ENCODE peak calls at places on chromosomes 5 and 9, in six cellular contexts. One of them, this sample, is unnamed.

GRCh38 chr5:5025774-5026406 is 114.2 kb upstream of the ADAMTS16 start:
- DNase-seq in brain microvascular endothelial cell: no peak
- DNase-seq in glutamatergic neuron: no peak
- DNase-seq in hepatocyte: no peak
- DNase-seq in Peyer's patch: no peak
- DNase-seq in fibroblast of lung: no peak
- DNase-seq in this sample: no peak

GRCh38 chr9:114390952-114391351 is 3.2 kb upstream of the AKNA start:
- DNase-seq in fibroblast of lung: no peak
- DNase-seq in brain microvascular endothelial cell: no peak
- DNase-seq in glutamatergic neuron: no peak
- DNase-seq in Peyer's patch: no peak
- DNase-seq in hepatocyte: no peak
- DNase-seq in this sample: no peak

GRCh38 chr9:118418887-118419620 is 714.9 kb downstream of the TLR4 start:
- DNase-seq in fibroblast of lung: no peak
- DNase-seq in brain microvascular endothelial cell: no peak
- DNase-seq in Peyer's patch: peak
- DNase-seq in glutamatergic neuron: no peak
- DNase-seq in hepatocyte: peak
- DNase-seq in this sample: no peak

GRCh38 chr5:21802869-21803490 is 1050.2 kb downstream of the CDH12 start:
- DNase-seq in glutamatergic neuron: no peak
- DNase-seq in fibroblast of lung: peak
- DNase-seq in Peyer's patch: no peak
- DNase-seq in hepatocyte: peak
- DNase-seq in brain microvascular endothelial cell: no peak
- DNase-seq in this sample: no peak

GRCh38 chr5:143559586-143559985 is 156.1 kb upstream of the NR3C1 start:
- DNase-seq in fibroblast of lung: no peak
- DNase-seq in hepatocyte: no peak
- DNase-seq in glutamatergic neuron: no peak
- DNase-seq in brain microvascular endothelial cell: no peak
- DNase-seq in Peyer's patch: no peak
- DNase-seq in this sample: no peak

GRCh38 chr9:36793277-36793676 is 220.6 kb downstream of the MELK start:
- DNase-seq in brain microvascular endothelial cell: no peak
- DNase-seq in fibroblast of lung: no peak
- DNase-seq in glutamatergic neuron: peak
- DNase-seq in Peyer's patch: no peak
- DNase-seq in hepatocyte: no peak
- DNase-seq in this sample: no peak

GRCh38 chr5:155027993-155028629 is 14.6 kb downstream of the KIF4B start:
- DNase-seq in brain microvascular endothelial cell: no peak
- DNase-seq in glutamatergic neuron: no peak
- DNase-seq in Peyer's patch: no peak
- DNase-seq in hepatocyte: no peak
- DNase-seq in fibroblast of lung: no peak
- DNase-seq in this sample: no peak

GRCh38 chr9:557601-558201 is 283.8 kb upstream of the DMRT1 start:
- DNase-seq in glutamatergic neuron: no peak
- DNase-seq in Peyer's patch: no peak
- DNase-seq in hepatocyte: no peak
- DNase-seq in brain microvascular endothelial cell: no peak
- DNase-seq in fibroblast of lung: no peak
- DNase-seq in this sample: no peak

GRCh38 chr9:16385590-16386578 is 484.6 kb downstream of the BNC2 start:
- DNase-seq in brain microvascular endothelial cell: no peak
- DNase-seq in glutamatergic neuron: no peak
- DNase-seq in Peyer's patch: no peak
- DNase-seq in fibroblast of lung: peak
- DNase-seq in hepatocyte: no peak
- DNase-seq in this sample: no peak

GRCh38 chr5:130333089-130333488 is 428.8 kb downstream of the CHSY3 start:
- DNase-seq in brain microvascular endothelial cell: peak
- DNase-seq in glutamatergic neuron: no peak
- DNase-seq in hepatocyte: no peak
- DNase-seq in fibroblast of lung: peak
- DNase-seq in Peyer's patch: no peak
- DNase-seq in this sample: no peak

GRCh38 chr5:80181618-80182211 is 74.1 kb downstream of the SERINC5 start:
- DNase-seq in hepatocyte: peak
- DNase-seq in glutamatergic neuron: no peak
- DNase-seq in fibroblast of lung: no peak
- DNase-seq in brain microvascular endothelial cell: no peak
- DNase-seq in Peyer's patch: peak
- DNase-seq in this sample: no peak

GRCh38 chr9:14348241-14349140 is 34.5 kb upstream of the NFIB start:
- DNase-seq in Peyer's patch: no peak
- DNase-seq in fibroblast of lung: peak
- DNase-seq in hepatocyte: no peak
- DNase-seq in glutamatergic neuron: no peak
- DNase-seq in brain microvascular endothelial cell: no peak
- DNase-seq in this sample: no peak

GRCh38 chr5:65482727-65483473 is 1.2 kb upstream of the ADAMTS6 start:
- DNase-seq in hepatocyte: peak
- DNase-seq in fibroblast of lung: peak
- DNase-seq in Peyer's patch: no peak
- DNase-seq in glutamatergic neuron: no peak
- DNase-seq in brain microvascular endothelial cell: peak
- DNase-seq in this sample: no peak

GRCh38 chr9:79731483-79731882 is 159.7 kb downstream of the TLE4 start:
- DNase-seq in hepatocyte: no peak
- DNase-seq in Peyer's patch: no peak
- DNase-seq in glutamatergic neuron: no peak
- DNase-seq in fibroblast of lung: no peak
- DNase-seq in brain microvascular endothelial cell: no peak
- DNase-seq in this sample: no peak

GRCh38 chr9:79195904-79196303 is 375.9 kb upstream of the TLE4 start:
- DNase-seq in Peyer's patch: no peak
- DNase-seq in glutamatergic neuron: no peak
- DNase-seq in fibroblast of lung: peak
- DNase-seq in brain microvascular endothelial cell: peak
- DNase-seq in hepatocyte: no peak
- DNase-seq in this sample: no peak

GRCh38 chr5:16741007-16741406 is 124.2 kb upstream of the RETREG1 start:
- DNase-seq in hepatocyte: no peak
- DNase-seq in glutamatergic neuron: no peak
- DNase-seq in brain microvascular endothelial cell: no peak
- DNase-seq in Peyer's patch: no peak
- DNase-seq in fibroblast of lung: peak
- DNase-seq in this sample: no peak

GRCh38 chr5:132815454-132815853 is 2.4 kb downstream of the SOWAHA start:
- DNase-seq in hepatocyte: no peak
- DNase-seq in glutamatergic neuron: no peak
- DNase-seq in fibroblast of lung: peak
- DNase-seq in brain microvascular endothelial cell: no peak
- DNase-seq in Peyer's patch: no peak
- DNase-seq in this sample: no peak

GRCh38 chr9:137095664-137096517 is 9.1 kb downstream of the MAN1B1 start:
- DNase-seq in glutamatergic neuron: no peak
- DNase-seq in Peyer's patch: peak
- DNase-seq in brain microvascular endothelial cell: no peak
- DNase-seq in fibroblast of lung: no peak
- DNase-seq in hepatocyte: no peak
- DNase-seq in this sample: peak

DNA sequence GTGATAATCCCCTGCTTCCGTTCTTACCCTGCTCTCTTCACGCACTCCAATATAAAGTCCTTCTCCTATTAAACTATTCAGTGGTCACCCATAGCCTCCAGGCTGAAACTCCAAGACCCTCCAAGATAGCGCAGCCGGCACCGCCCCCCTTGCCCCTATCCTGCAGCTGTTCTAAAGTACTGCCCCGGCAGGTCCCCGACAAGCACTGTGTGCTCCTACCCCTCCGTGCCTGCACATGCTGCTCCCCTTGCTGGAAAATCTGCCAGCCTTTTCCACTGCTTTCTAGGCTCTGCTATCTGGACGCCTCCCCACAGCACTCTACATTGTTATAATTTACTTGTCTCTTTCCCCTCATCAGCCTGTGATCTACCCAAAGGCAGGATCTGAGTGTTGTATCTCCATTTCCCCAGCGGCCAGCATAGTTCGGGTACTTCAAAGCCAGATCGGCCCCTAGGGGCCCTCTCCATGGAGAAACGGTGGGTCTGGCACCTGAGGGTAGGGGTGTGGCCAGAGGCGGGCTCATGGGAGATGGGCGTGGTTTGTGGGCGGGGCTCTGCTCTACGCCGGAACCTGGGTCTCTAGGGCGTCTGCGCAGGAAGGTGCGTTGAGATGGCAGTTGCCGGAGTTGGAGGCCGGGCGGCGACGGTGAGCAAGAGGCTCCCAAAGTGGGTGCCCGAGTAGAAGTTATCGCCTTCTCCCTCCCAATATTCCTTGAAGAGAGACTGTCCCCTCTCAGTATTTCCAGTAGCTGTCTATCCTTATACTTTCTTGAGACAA is 83.5 kb upstream of the RUSC2 start:
- DNase-seq in glutamatergic neuron: peak
- DNase-seq in fibroblast of lung: peak
- DNase-seq in hepatocyte: peak
- DNase-seq in Peyer's patch: peak
- DNase-seq in brain microvascular endothelial cell: no peak
- DNase-seq in this sample: no peak
- TF ChIP-seq CTCF in glutamatergic neuron: no peak
- TF ChIP-seq CTCF in fibroblast of lung: no peak
- TF ChIP-seq CTCF in hepatocyte: no peak
- TF ChIP-seq CTCF in Peyer's patch: no peak
- TF ChIP-seq CTCF in brain microvascular endothelial cell: no peak
- TF ChIP-seq CTCF in this sample: no peak

DNA sequence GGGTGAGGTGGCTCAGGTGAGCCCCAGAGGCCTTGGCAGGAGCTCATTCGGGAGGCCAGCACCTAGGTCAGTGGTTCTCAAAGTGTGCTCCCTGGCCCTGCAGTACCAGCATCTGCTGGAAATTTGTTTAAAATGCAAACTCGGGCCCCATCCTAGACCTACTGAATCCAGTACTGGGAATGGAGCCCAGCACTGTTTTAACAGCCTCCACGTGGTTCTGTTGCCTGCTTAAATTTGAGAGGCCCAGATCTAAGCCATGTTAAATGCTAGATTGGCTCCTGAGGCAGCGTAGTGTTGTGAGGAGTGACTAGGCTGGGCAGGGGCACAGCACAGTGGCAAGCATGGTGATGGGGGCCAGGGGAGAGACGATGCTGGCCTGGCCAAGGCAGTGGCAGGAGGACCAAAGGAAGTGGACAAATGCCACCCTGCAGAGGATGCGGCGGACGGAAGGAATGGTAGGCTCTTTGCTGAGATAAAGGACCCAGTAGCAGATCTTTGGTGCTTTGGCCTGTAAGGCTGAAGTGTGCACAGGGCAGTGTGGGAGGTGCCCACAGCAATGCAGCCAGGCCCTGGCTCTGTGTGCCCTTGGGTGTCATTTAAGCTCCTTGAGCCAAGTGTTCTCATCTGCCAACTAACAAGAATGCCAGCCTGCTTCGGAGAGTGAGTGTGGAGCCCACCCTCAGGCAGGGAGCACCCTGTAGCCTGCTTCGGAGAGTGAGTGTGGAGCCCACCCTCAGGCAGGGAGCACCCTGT is 4.2 kb downstream of the PRR7 start:
- DNase-seq in Peyer's patch: no peak
- DNase-seq in brain microvascular endothelial cell: no peak
- DNase-seq in glutamatergic neuron: no peak
- DNase-seq in fibroblast of lung: no peak
- DNase-seq in hepatocyte: no peak
- DNase-seq in this sample: no peak
- TF ChIP-seq CTCF in Peyer's patch: no peak
- TF ChIP-seq CTCF in brain microvascular endothelial cell: no peak
- TF ChIP-seq CTCF in glutamatergic neuron: no peak
- TF ChIP-seq CTCF in fibroblast of lung: no peak
- TF ChIP-seq CTCF in hepatocyte: no peak
- TF ChIP-seq CTCF in this sample: no peak

GRCh38 chr9:98254236-98255063 is 999 bp downstream of the TBC1D2 start:
- DNase-seq in hepatocyte: no peak
- DNase-seq in Peyer's patch: no peak
- DNase-seq in brain microvascular endothelial cell: no peak
- DNase-seq in glutamatergic neuron: no peak
- DNase-seq in fibroblast of lung: no peak
- DNase-seq in this sample: no peak

GRCh38 chr9:98256632-98257218 is 1.3 kb upstream of the TBC1D2 start:
- DNase-seq in brain microvascular endothelial cell: no peak
- DNase-seq in fibroblast of lung: no peak
- DNase-seq in glutamatergic neuron: no peak
- DNase-seq in Peyer's patch: no peak
- DNase-seq in hepatocyte: no peak
- DNase-seq in this sample: no peak

GRCh38 chr9:98253563-98253962 is 1.9 kb downstream of the TBC1D2 start:
- DNase-seq in glutamatergic neuron: no peak
- DNase-seq in brain microvascular endothelial cell: no peak
- DNase-seq in hepatocyte: no peak
- DNase-seq in fibroblast of lung: no peak
- DNase-seq in Peyer's patch: no peak
- DNase-seq in this sample: no peak

GRCh38 chr9:98255064-98255577 is 328 bp downstream of the TBC1D2 start:
- DNase-seq in Peyer's patch: no peak
- DNase-seq in hepatocyte: no peak
- DNase-seq in brain microvascular endothelial cell: peak
- DNase-seq in glutamatergic neuron: no peak
- DNase-seq in fibroblast of lung: peak
- DNase-seq in this sample: no peak

GRCh38 chr9:98255578-98256296 is at the start of gene TBC1D2:
- DNase-seq in fibroblast of lung: peak
- DNase-seq in brain microvascular endothelial cell: peak
- DNase-seq in glutamatergic neuron: peak
- DNase-seq in hepatocyte: peak
- DNase-seq in Peyer's patch: peak
- DNase-seq in this sample: peak
- TF ChIP-seq CTCF in fibroblast of lung: peak
- TF ChIP-seq CTCF in brain microvascular endothelial cell: peak
- TF ChIP-seq CTCF in glutamatergic neuron: no peak
- TF ChIP-seq CTCF in hepatocyte: peak
- TF ChIP-seq CTCF in Peyer's patch: peak
- TF ChIP-seq CTCF in this sample: no peak

DNA sequence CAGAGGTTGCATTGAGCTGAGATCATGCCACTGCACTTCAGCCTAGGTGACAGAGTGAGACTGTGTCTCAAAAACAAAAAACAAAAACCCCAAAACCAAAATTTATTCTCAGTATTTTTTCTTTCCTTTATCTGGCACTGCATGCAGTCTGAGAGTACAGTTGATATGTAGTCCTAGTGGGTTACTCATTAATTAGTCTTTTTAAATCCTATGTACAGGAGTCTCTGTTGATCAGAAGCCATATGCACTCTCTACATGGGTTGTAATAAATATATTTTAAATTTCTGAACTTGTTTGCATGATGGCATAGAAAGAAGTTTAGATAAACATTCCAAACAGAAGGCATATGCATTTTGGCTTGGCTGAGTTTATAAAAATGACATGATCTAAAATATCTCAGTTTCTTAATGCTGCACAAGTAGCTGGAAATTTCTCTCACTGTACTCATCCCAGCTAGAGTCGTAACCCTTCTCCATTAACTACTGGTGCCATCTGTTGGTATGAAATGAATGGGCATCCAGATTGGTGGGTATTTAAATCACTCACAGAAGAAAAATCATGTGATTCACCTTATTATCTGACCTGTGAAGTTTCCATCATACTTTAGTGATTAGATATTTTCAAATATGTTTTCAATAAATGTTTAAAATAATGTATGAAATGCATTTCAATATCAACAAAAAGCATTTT is 284.8 kb downstream of the CTNND2 start:
- DNase-seq in hepatocyte: peak
- DNase-seq in glutamatergic neuron: no peak
- DNase-seq in fibroblast of lung: no peak
- DNase-seq in Peyer's patch: no peak
- DNase-seq in brain microvascular endothelial cell: no peak
- DNase-seq in this sample: no peak
- TF ChIP-seq CTCF in hepatocyte: peak
- TF ChIP-seq CTCF in glutamatergic neuron: no peak
- TF ChIP-seq CTCF in fibroblast of lung: no peak
- TF ChIP-seq CTCF in Peyer's patch: no peak
- TF ChIP-seq CTCF in brain microvascular endothelial cell: peak
- TF ChIP-seq CTCF in this sample: no peak